ENCODE peak calls at places on chromosomes 4 and X, in ten cellular contexts. J, M, F, N, S, O, V, W, D and G are unnamed samples.

GRCh38 chr4:86482851-86483490 is 111.1 kb upstream of the PTPN13 start:
- DNase-seq in M (no peak), V (no peak), N (no peak), F (no peak), W (no peak), D (no peak), J (no peak), S (no peak), O (peak), G (no peak)

GRCh38 chr4:76545161-76545884 is 110.3 kb downstream of the SHROOM3 start:
- DNase-seq in O (no peak), W (no peak), M (no peak), J (no peak), N (no peak), S (no peak), V (no peak), D (no peak), F (no peak), G (no peak)

GRCh38 chrX:71174795-71175194 is 30.2 kb downstream of the NLGN3 start:
- DNase-seq in V (no peak), F (no peak), O (no peak), D (no peak), S (no peak), M (no peak), N (no peak), J (no peak), W (no peak), G (no peak)

GRCh38 chr4:666436-666810 is 7.7 kb downstream of the ATP5ME start:
- DNase-seq in S (no peak), W (no peak), V (peak), N (no peak), J (no peak), F (peak), O (no peak), D (no peak), M (no peak), G (no peak)

GRCh38 chr4:77734928-77735327 is 84.2 kb downstream of the CNOT6L start:
- DNase-seq in O (peak), N (no peak), M (no peak), S (no peak), W (peak), V (no peak), D (no peak), J (no peak), F (no peak), G (peak)

GRCh38 chr4:173367285-173367684 is 3.5 kb upstream of the SAP30 start:
- DNase-seq in S (no peak), M (no peak), N (no peak), D (no peak), W (no peak), V (no peak), O (peak), F (no peak), J (no peak), G (no peak)

GRCh38 chrX:12973561-12974216 is 1.2 kb upstream of the TMSB4X start:
- DNase-seq in F (peak), V (peak), O (no peak), D (no peak), M (no peak), W (no peak), N (peak), J (no peak), S (peak), G (peak)

GRCh38 chrX:99371976-99372595 is 1038.0 kb downstream of the PCDH19 start:
- DNase-seq in J (no peak), W (no peak), V (no peak), S (no peak), D (no peak), O (no peak), N (no peak), F (no peak), M (no peak), G (no peak)

GRCh38 chrX:149829751-149830191 is 48.0 kb downstream of the MAGEA9 start:
- DNase-seq in M (no peak), W (peak), N (no peak), V (no peak), J (no peak), S (no peak), F (no peak), D (no peak), O (peak), G (no peak)

GRCh38 chr4:150962245-150962644 is 52.8 kb downstream of the LRBA start:
- DNase-seq in O (no peak), V (no peak), J (no peak), W (no peak), F (no peak), S (no peak), M (no peak), D (no peak), N (no peak), G (no peak)

GRCh38 chr4:23811045-23811620 is 78.7 kb downstream of the PPARGC1A start:
- DNase-seq in J (no peak), F (no peak), W (no peak), D (no peak), S (no peak), O (peak), V (no peak), N (no peak), M (no peak), G (no peak)